ENCODE peak calls at places on chromosomes 2 and 18, in nine cellular contexts. F, V, B, M, J, Y, X, Z and T are unnamed samples. For H3K4me1, the result is how much of the 10 kb centered on the place peaks cover.

GRCh38 chr18:10233082-10233875 is 221.2 kb upstream of the APCDD1 start:
- DNase-seq in F (no peak), V (no peak), B (no peak), M (no peak), J (no peak), Y (no peak), X (no peak), Z (no peak), T (no peak)

GRCh38 chr2:86223682-86224560 is 24.7 kb downstream of the MRPL35 start:
- DNase-seq in F (no peak), V (no peak), B (peak), M (no peak), J (no peak), Y (no peak), X (no peak), Z (no peak), T (no peak)

GRCh38 chr2:231648579-231649174 is 56.0 kb downstream of the TEX44 start:
- DNase-seq in F (peak), V (no peak), B (peak), M (peak), J (peak), Y (peak), X (no peak), Z (peak), T (peak)

GRCh38 chr2:16063251-16063850 is 123.0 kb downstream of the MYCN start:
- DNase-seq in F (no peak), V (no peak), B (no peak), M (no peak), J (no peak), Y (no peak), X (no peak), Z (no peak), T (no peak)

GRCh38 chr2:231781798-231782726 is 980 bp upstream of the PDE6D start:
- DNase-seq in F (no peak), V (peak), B (no peak), M (peak), J (peak), Y (no peak), X (peak), Z (peak), T (no peak)

GRCh38 chr2:96665083-96665569 is 22.6 kb downstream of the FER1L5 start:
- DNase-seq in F (peak), V (no peak), B (peak), M (no peak), J (peak), Y (no peak), X (no peak), Z (peak), T (no peak)

GRCh38 chr2:164766217-164766616 is 75.4 kb downstream of the COBLL1 start:
- DNase-seq in F (no peak), V (no peak), B (no peak), M (no peak), J (no peak), Y (no peak), X (no peak), Z (no peak), T (no peak)

GRCh38 chr18:35502062-35502461 is 4.3 kb upstream of the INO80C start:
- DNase-seq in F (no peak), V (no peak), B (no peak), M (no peak), J (no peak), Y (no peak), X (no peak), Z (no peak), T (no peak)

GRCh38 chr2:20291106-20291564 is 59.5 kb downstream of the PUM2 start:
- DNase-seq in F (peak), V (peak), B (no peak), M (peak), J (peak), Y (peak), X (no peak), Z (peak), T (no peak)

GRCh38 chr2:200479617-200480292 is 30.1 kb downstream of the KCTD18 start:
- DNase-seq in F (no peak), V (no peak), B (peak), M (no peak), J (peak), Y (no peak), X (no peak), Z (no peak), T (no peak)

GRCh38 chr18:5294113-5294617 is 1.4 kb downstream of the ZBTB14 start:
- DNase-seq in F (peak), V (peak), B (peak), M (no peak), J (peak), Y (peak), X (no peak), Z (no peak), T (no peak)

GRCh38 chr2:25310965-25311865 is 30.5 kb downstream of the DNMT3A start:
- DNase-seq in F (peak), V (no peak), B (no peak), M (peak), J (peak), Y (peak), X (no peak), Z (peak), T (no peak)

GRCh38 chr2:172969171-172969570 is 106.5 kb upstream of the MAP3K20 start:
- DNase-seq in F (no peak), V (no peak), B (no peak), M (no peak), J (no peak), Y (no peak), X (no peak), Z (no peak), T (no peak)

GRCh38 chr18:80238651-80239260 is 8.6 kb downstream of the PARD6G start:
- DNase-seq in F (no peak), V (no peak), B (no peak), M (no peak), J (no peak), Y (no peak), X (no peak), Z (no peak), T (no peak)

GRCh38 chr2:70645733-70646420 is 92.3 kb upstream of the TGFA start:
- DNase-seq in F (no peak), V (peak), B (no peak), M (peak), J (no peak), Y (no peak), X (no peak), Z (no peak), T (no peak)

DNA sequence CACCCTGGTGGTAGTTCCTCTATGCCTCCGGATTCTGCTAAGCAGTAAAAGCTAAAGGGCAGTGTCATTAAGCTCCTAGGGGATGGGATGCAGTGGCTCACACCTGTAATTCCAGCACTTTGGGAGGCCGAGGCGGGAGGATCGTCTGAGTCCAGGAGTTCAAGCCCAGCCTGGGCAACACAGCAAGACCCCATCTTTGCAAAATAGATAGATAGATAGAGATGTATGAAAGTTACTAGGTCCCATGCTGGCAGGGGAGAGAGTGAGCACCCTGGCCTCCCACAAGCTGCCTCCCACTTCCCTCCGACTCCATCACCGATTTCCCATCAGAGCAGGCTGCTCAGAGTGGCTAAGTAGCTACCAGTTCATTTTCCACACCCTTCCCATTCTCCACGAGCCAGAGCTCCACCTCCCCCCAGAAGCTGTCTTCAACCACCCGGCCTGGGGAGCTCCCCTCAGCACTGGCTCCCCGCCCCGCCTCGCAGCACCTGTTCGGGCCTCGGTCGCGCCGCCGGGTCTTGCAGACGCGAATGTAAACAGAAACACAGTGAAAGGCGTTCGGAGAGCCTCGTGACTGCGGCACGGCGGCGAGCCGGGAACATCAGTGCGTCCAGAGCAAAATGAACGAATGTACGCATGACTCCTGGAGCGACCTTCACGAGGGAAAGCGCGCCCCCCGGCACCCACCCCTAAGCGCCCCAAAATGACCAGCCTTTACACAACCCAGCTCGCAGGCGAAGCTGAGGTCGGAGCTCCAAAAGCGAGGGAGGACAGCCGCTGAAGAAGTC is 595 bp upstream of the CEP68 start:
- DNase-seq in F (no peak), V (no peak), B (no peak), M (no peak), J (peak), Y (peak), X (no peak), Z (no peak), T (peak)
- TF ChIP-seq POLR2AphosphoS5 in F (no peak), V (no peak), B (no peak), M (peak), J (no peak), Y (no peak), X (no peak), Z (no peak), T (no peak)

GRCh38 chr2:188251034-188251433 is 40.6 kb upstream of the GULP1 start:
- DNase-seq in F (no peak), V (no peak), B (no peak), M (no peak), J (no peak), Y (no peak), X (no peak), Z (no peak), T (no peak)
- H3K4me1 ChIP-seq in F (under half), V (under half), B (under half), M (under half), J (under half), Y (under half), X (under half), Z (under half), T (under half)

GRCh38 chr2:27296466-27296865 is 11.8 kb downstream of the UCN start:
- DNase-seq in F (no peak), V (no peak), B (no peak), M (no peak), J (no peak), Y (no peak), X (no peak), Z (no peak), T (peak)
- H3K4me3 ChIP-seq in F (no peak), V (no peak), B (no peak), M (no peak), J (no peak), Y (no peak), X (no peak), Z (no peak), T (no peak)

GRCh38 chr2:43218550-43219382 is 7.6 kb downstream of the ZFP36L2 start:
- DNase-seq in F (peak), V (peak), B (peak), M (peak), J (no peak), Y (peak), X (no peak), Z (no peak), T (peak)
- TF ChIP-seq POLR2AphosphoS5 in F (no peak), V (no peak), B (no peak), M (peak), J (no peak), Y (peak), X (no peak), Z (peak), T (peak)

GRCh38 chr2:174580951-174581350 is 16.7 kb downstream of the WIPF1 start:
- DNase-seq in F (no peak), V (no peak), B (no peak), M (no peak), J (no peak), Y (no peak), X (no peak), Z (no peak), T (no peak)

GRCh38 chr2:174574657-174575056 is 22.9 kb downstream of the WIPF1 start:
- DNase-seq in F (no peak), V (no peak), B (peak), M (no peak), J (no peak), Y (no peak), X (no peak), Z (no peak), T (no peak)

GRCh38 chr2:174575124-174575776 is 22.4 kb downstream of the WIPF1 start:
- DNase-seq in F (no peak), V (no peak), B (no peak), M (no peak), J (no peak), Y (no peak), X (no peak), Z (no peak), T (no peak)

GRCh38 chr2:174581543-174581942 is 16.1 kb downstream of the WIPF1 start:
- DNase-seq in F (no peak), V (no peak), B (no peak), M (no peak), J (no peak), Y (no peak), X (no peak), Z (no peak), T (no peak)

GRCh38 chr2:174577967-174578589 is 19.5 kb downstream of the WIPF1 start:
- DNase-seq in F (no peak), V (peak), B (no peak), M (peak), J (no peak), Y (no peak), X (no peak), Z (no peak), T (no peak)
- H3K4me1 ChIP-seq in F (under half), V (under half), B (under half), M (under half), J (under half), Y (under half), X (under half), Z (under half), T (under half)

GRCh38 chr2:65064728-65065552 is 8.7 kb downstream of the CEP68 start:
- DNase-seq in F (peak), V (peak), B (peak), M (peak), J (peak), Y (peak), X (peak), Z (no peak), T (peak)
- H3K4me3 ChIP-seq in F (no peak), V (no peak), B (no peak), M (no peak), J (no peak), Y (no peak), X (peak), Z (no peak), T (peak)

GRCh38 chr18:32772580-32773186 is at the start of gene KLHL14:
- DNase-seq in F (no peak), V (no peak), B (no peak), M (no peak), J (no peak), Y (no peak), X (no peak), Z (no peak), T (no peak)

GRCh38 chr18:32770181-32770650 is 2.6 kb downstream of the KLHL14 start:
- DNase-seq in F (no peak), V (no peak), B (peak), M (no peak), J (no peak), Y (no peak), X (no peak), Z (no peak), T (peak)

GRCh38 chr18:32771871-32772499 is 838 bp downstream of the KLHL14 start:
- DNase-seq in F (no peak), V (no peak), B (peak), M (peak), J (no peak), Y (no peak), X (no peak), Z (no peak), T (peak)

GRCh38 chr18:32770651-32771168 is 2.1 kb downstream of the KLHL14 start:
- DNase-seq in F (no peak), V (no peak), B (no peak), M (peak), J (no peak), Y (no peak), X (no peak), Z (no peak), T (peak)

DNA sequence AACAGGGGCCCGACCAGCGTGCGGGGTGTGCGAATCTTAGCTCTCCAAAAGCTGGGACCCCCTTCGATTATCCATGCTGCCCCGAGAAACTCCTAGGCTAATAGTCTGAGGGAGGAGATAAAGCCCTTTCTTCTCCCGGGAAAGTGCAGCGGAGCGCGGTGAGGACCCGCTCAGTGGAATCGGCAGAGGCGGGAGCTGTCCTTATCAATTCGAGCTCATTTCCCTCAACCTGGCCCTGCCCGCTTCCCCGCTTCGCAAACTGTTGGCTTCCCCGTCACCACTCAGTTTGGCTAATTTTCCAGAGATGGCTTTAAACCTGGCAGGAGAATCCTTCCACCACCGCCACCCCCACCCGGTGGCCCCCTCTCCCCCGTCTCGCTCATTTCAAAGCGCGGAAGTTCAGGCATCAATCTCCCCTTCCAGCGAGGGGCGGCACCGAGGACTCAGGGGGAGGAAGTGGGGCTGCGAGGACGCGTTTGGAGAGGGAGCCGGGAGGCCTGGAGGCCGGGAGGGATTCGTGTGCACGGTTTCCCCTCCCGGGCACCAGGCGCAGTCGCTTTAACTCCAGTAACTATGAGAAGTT is 1.6 kb downstream of the KLHL14 start:
- DNase-seq in F (no peak), V (no peak), B (no peak), M (peak), J (no peak), Y (no peak), X (no peak), Z (no peak), T (peak)
- TF ChIP-seq POLR2AphosphoS5 in F (no peak), V (no peak), B (no peak), M (no peak), J (no peak), Y (no peak), X (no peak), Z (no peak), T (peak)